ENCODE peak calls at places on chromosomes 2 and 18, in ten cellular contexts. I, E, X, K, V, Y, M, N, U and T are unnamed samples. For H3K27me3, the result is how much of the 10 kb centered on the place peaks cover.

GRCh38 chr2:120749506-120750431 is 14.1 kb downstream of the GLI2 start:
- DNase-seq in E (no peak), K (no peak), N (no peak), M (no peak), Y (peak), U (peak), X (no peak), V (no peak), I (no peak), T (peak)

GRCh38 chr18:69725855-69726508 is 221.7 kb downstream of the CD226 start:
- DNase-seq in V (no peak), N (no peak), Y (no peak), E (no peak), X (no peak), I (no peak), U (no peak), K (no peak), M (no peak), T (no peak)

GRCh38 chr2:97704989-97705388 is 8.4 kb upstream of the ZAP70 start:
- DNase-seq in U (no peak), Y (no peak), E (no peak), M (no peak), N (no peak), K (peak), V (no peak), I (no peak), X (no peak), T (no peak)

GRCh38 chr2:222835142-222835822 is 25.6 kb upstream of the ACSL3 start:
- DNase-seq in V (no peak), Y (no peak), U (no peak), K (no peak), I (peak), E (no peak), M (no peak), X (no peak), N (no peak), T (no peak)

GRCh38 chr2:26619096-26619495 is 22.1 kb downstream of the CIB4 start:
- DNase-seq in V (no peak), K (peak), U (no peak), N (no peak), E (peak), X (no peak), Y (no peak), M (no peak), I (no peak), T (no peak)

GRCh38 chr2:50346586-50347351 is 685.2 kb downstream of the NRXN1 start:
- DNase-seq in M (no peak), V (no peak), N (no peak), K (no peak), Y (no peak), U (no peak), I (no peak), E (no peak), X (no peak), T (no peak)

GRCh38 chr2:219521066-219521880 is 7.0 kb downstream of the ASIC4 start:
- DNase-seq in U (no peak), I (peak), V (no peak), X (no peak), M (no peak), E (no peak), Y (no peak), N (no peak), K (no peak), T (no peak)

GRCh38 chr2:26179446-26179907 is 6.6 kb downstream of the GAREM2 start:
- DNase-seq in V (no peak), U (no peak), K (no peak), I (no peak), E (no peak), X (no peak), Y (no peak), M (no peak), N (no peak), T (no peak)

GRCh38 chr2:152093464-152093863 is 5.4 kb downstream of the CACNB4 start:
- DNase-seq in U (no peak), Y (no peak), V (no peak), X (no peak), K (no peak), E (no peak), I (peak), N (no peak), M (no peak), T (no peak)

GRCh38 chr2:219440388-219441256 is 6.0 kb downstream of the SPEG start:
- DNase-seq in U (no peak), Y (no peak), I (no peak), M (no peak), X (no peak), E (no peak), K (no peak), N (no peak), V (no peak), T (no peak)

GRCh38 chr2:204293884-204294535 is 251.3 kb upstream of the PARD3B start:
- DNase-seq in E (no peak), U (no peak), Y (no peak), M (no peak), N (no peak), I (no peak), X (no peak), K (no peak), V (no peak), T (no peak)

GRCh38 chr18:76545433-76546281 is 50.6 kb upstream of the ZNF516 start:
- DNase-seq in Y (no peak), I (no peak), M (no peak), V (no peak), K (peak), U (no peak), X (no peak), E (no peak), N (no peak), T (no peak)

GRCh38 chr18:73790582-73790981 is 357.1 kb downstream of the FBXO15 start:
- DNase-seq in M (no peak), E (no peak), X (no peak), Y (no peak), U (no peak), N (no peak), K (no peak), I (no peak), V (no peak), T (no peak)

GRCh38 chr2:203586696-203587095 is 51.6 kb upstream of the RAPH1 start:
- DNase-seq in V (no peak), X (no peak), I (no peak), M (no peak), N (no peak), U (no peak), E (no peak), Y (no peak), K (no peak), T (no peak)

GRCh38 chr2:3712424-3712823 is 9.0 kb downstream of the DCDC2C start:
- DNase-seq in K (no peak), I (no peak), X (no peak), V (no peak), E (no peak), U (no peak), N (no peak), M (no peak), Y (no peak), T (no peak)

GRCh38 chr2:100446696-100447095 is 23.6 kb upstream of the NMS start:
- DNase-seq in V (no peak), K (no peak), M (no peak), I (no peak), E (no peak), X (no peak), N (no peak), U (no peak), Y (no peak), T (no peak)

GRCh38 chr2:23375448-23375847 is 9.5 kb upstream of the KLHL29 start:
- DNase-seq in V (no peak), N (no peak), K (no peak), X (no peak), M (no peak), I (no peak), Y (no peak), E (no peak), U (no peak), T (no peak)

GRCh38 chr2:177030391-177031000 is 182.1 kb upstream of the HNRNPA3 start:
- DNase-seq in E (no peak), Y (no peak), X (no peak), M (no peak), N (no peak), K (no peak), U (no peak), V (no peak), I (no peak), T (no peak)

GRCh38 chr2:100606740-100607343 is 44.0 kb downstream of the PDCL3 start:
- DNase-seq in E (no peak), X (no peak), Y (peak), I (peak), V (no peak), N (no peak), U (peak), M (no peak), K (peak), T (no peak)

GRCh38 chr2:126707191-126707590 is 51.2 kb downstream of the GYPC start:
- DNase-seq in U (peak), M (no peak), V (no peak), K (no peak), Y (peak), I (no peak), N (no peak), E (no peak), X (no peak), T (peak)

GRCh38 chr2:99000708-99001107 is 64.7 kb upstream of the CRACDL start:
- DNase-seq in K (no peak), Y (no peak), E (no peak), V (no peak), N (no peak), I (no peak), U (no peak), X (no peak), M (no peak), T (no peak)

GRCh38 chr18:31269508-31270074 is 48.4 kb upstream of the DSG1 start:
- DNase-seq in U (no peak), V (no peak), Y (no peak), M (no peak), N (no peak), K (no peak), X (no peak), E (no peak), I (peak), T (no peak)

GRCh38 chr2:203427061-203427460 is 98.9 kb downstream of the ABI2 start:
- DNase-seq in V (no peak), I (no peak), E (no peak), Y (no peak), M (no peak), X (no peak), K (no peak), N (no peak), U (no peak), T (no peak)

GRCh38 chr2:238162516-238163441 is 4.0 kb downstream of the ERFE start:
- DNase-seq in X (no peak), Y (no peak), V (no peak), I (no peak), E (no peak), M (no peak), U (no peak), N (peak), K (peak), T (no peak)

GRCh38 chr2:32977228-32977758 is 30.5 kb downstream of the LTBP1 start:
- DNase-seq in I (peak), K (no peak), U (peak), X (no peak), V (no peak), E (peak), Y (no peak), N (peak), M (no peak), T (peak)

GRCh38 chr2:136238214-136238551 is 120.2 kb upstream of the CXCR4 start:
- DNase-seq in M (no peak), E (no peak), Y (no peak), I (no peak), K (no peak), V (no peak), U (no peak), X (no peak), N (no peak), T (no peak)

GRCh38 chr2:42116195-42117181 is 52.7 kb upstream of the EML4 start:
- DNase-seq in V (no peak), I (no peak), X (no peak), U (no peak), M (no peak), K (no peak), N (no peak), Y (no peak), E (no peak), T (no peak)

GRCh38 chr2:181724662-181725061 is 44.3 kb upstream of the NEUROD1 start:
- DNase-seq in U (no peak), Y (no peak), M (no peak), X (no peak), I (no peak), V (no peak), E (no peak), N (no peak), K (no peak), T (no peak)

GRCh38 chr2:29920130-29920577 is 1.2 kb downstream of the ALK start:
- DNase-seq in K (peak), N (peak), U (peak), E (no peak), V (no peak), I (peak), Y (peak), X (no peak), M (peak), T (no peak)

GRCh38 chr2:18599509-18600254 is 10.3 kb upstream of the NT5C1B start:
- DNase-seq in E (no peak), V (no peak), Y (no peak), X (no peak), K (no peak), N (no peak), M (no peak), U (no peak), I (no peak), T (no peak)

GRCh38 chr18:62250475-62250874 is 63.4 kb downstream of the RELCH start:
- DNase-seq in Y (no peak), M (no peak), E (no peak), I (no peak), N (no peak), K (no peak), U (no peak), V (no peak), X (no peak), T (no peak)

GRCh38 chr2:196927318-196928225 is 1.1 kb upstream of the PGAP1 start:
- DNase-seq in Y (peak), V (no peak), U (peak), N (no peak), I (peak), E (no peak), M (no peak), X (peak), K (no peak), T (no peak)

GRCh38 chr2:239182981-239183791 is 217.6 kb downstream of the HDAC4 start:
- DNase-seq in U (no peak), N (no peak), X (no peak), M (peak), K (peak), Y (no peak), E (peak), V (no peak), I (no peak), T (no peak)

GRCh38 chr2:56244911-56245530 is 61.2 kb downstream of the CCDC85A start:
- DNase-seq in K (no peak), E (no peak), N (no peak), I (peak), U (no peak), V (no peak), M (peak), X (no peak), Y (no peak), T (no peak)
- TF ChIP-seq CTCF in K (no peak), E (no peak), N (no peak), I (no peak), U (no peak), V (no peak), M (no peak), X (no peak), Y (no peak), T (no peak)

DNA sequence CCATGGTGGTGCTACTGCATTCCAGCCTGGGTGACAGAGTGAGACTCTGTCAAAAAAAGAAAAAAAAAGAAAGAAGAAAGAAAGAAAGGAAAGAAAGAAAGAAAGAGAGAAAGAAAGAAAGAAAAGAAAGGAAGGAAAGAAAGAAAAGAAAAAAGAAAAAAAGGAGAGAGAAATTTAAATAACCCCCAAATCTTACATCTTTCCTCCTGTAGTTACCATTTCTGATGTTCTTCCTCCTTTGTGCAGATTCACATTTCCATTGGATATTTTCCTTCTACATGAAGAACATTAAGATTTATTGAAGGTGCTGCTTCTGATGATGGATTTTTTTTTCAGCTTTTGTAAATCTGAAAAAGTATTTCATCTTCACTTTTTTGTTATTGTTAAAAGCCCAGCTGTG is 97.4 kb upstream of the TGFA start:
- DNase-seq in M (no peak), U (no peak), N (no peak), I (no peak), K (no peak), Y (no peak), V (no peak), E (no peak), X (no peak), T (no peak)
- H3K27me3 ChIP-seq in M (under half), U (under half), N (under half), I (under half), K (under half), Y (under half), V (under half), E (under half), X (under half), T (under half)

GRCh38 chr18:13530879-13531387 is 195.4 kb downstream of the FAM210A start:
- DNase-seq in V (peak), E (peak), K (no peak), Y (no peak), X (no peak), N (peak), M (peak), U (peak), I (peak), T (peak)
- TF ChIP-seq CTCF in V (peak), E (peak), K (peak), Y (no peak), X (peak), N (peak), M (peak), U (peak), I (peak), T (peak)

GRCh38 chr18:7488571-7488970 is 78.5 kb upstream of the PTPRM start:
- DNase-seq in I (peak), Y (no peak), M (no peak), V (no peak), X (no peak), K (no peak), E (no peak), U (no peak), N (no peak), T (no peak)
- H3K27me3 ChIP-seq in I (under half), Y (under half), M (under half), V (under half), X (under half), K (under half), E (under half), U (under half), N (under half), T (under half)

GRCh38 chr18:7307018-7307417 is 76.1 kb downstream of the LRRC30 start:
- DNase-seq in I (no peak), K (no peak), N (no peak), M (no peak), E (no peak), X (no peak), U (no peak), Y (no peak), V (no peak), T (peak)

GRCh38 chr18:7300971-7301553 is 70.2 kb downstream of the LRRC30 start:
- DNase-seq in E (no peak), X (no peak), K (no peak), I (no peak), M (no peak), N (no peak), U (no peak), V (no peak), Y (no peak), T (no peak)

GRCh38 chr18:7305416-7305815 is 74.5 kb downstream of the LRRC30 start:
- DNase-seq in Y (no peak), V (no peak), N (no peak), I (no peak), X (no peak), E (no peak), U (no peak), K (no peak), M (no peak), T (no peak)

GRCh38 chr18:7303306-7303705 is 72.4 kb downstream of the LRRC30 start:
- DNase-seq in Y (no peak), X (no peak), M (no peak), I (no peak), K (no peak), V (no peak), N (no peak), U (no peak), E (no peak), T (no peak)

GRCh38 chr18:7303751-7304370 is 73.0 kb downstream of the LRRC30 start:
- DNase-seq in U (no peak), V (no peak), M (no peak), Y (no peak), E (no peak), I (no peak), N (no peak), K (no peak), X (no peak), T (no peak)
- TF ChIP-seq CTCF in U (no peak), V (no peak), M (no peak), Y (no peak), E (no peak), I (no peak), N (no peak), K (no peak), X (no peak), T (no peak)

GRCh38 chr2:231925303-231926179 is 655 bp downstream of the NPPC start:
- DNase-seq in U (peak), V (peak), N (peak), K (peak), X (peak), M (peak), Y (peak), I (peak), E (peak), T (peak)
- H3K27me3 ChIP-seq in U (half or more), V (under half), N (half or more), K (half or more), X (half or more), M (half or more), Y (under half), I (half or more), E (under half), T (under half)

GRCh38 chr2:142175917-142176316 is 45.1 kb upstream of the LRP1B start:
- DNase-seq in X (no peak), K (no peak), I (peak), E (no peak), V (no peak), N (no peak), Y (no peak), U (no peak), M (no peak), T (no peak)

GRCh38 chr2:142176941-142177340 is 46.1 kb upstream of the LRP1B start:
- DNase-seq in E (no peak), N (no peak), K (no peak), X (no peak), I (no peak), M (no peak), U (no peak), V (no peak), Y (no peak), T (no peak)

GRCh38 chr2:142179686-142180085 is 48.9 kb upstream of the LRP1B start:
- DNase-seq in I (no peak), U (no peak), K (no peak), Y (no peak), X (no peak), M (no peak), E (no peak), N (no peak), V (no peak), T (no peak)

GRCh38 chr2:142178604-142179003 is 47.8 kb upstream of the LRP1B start:
- DNase-seq in N (no peak), U (no peak), X (no peak), Y (no peak), V (no peak), E (no peak), K (no peak), M (no peak), I (no peak), T (no peak)

DNA sequence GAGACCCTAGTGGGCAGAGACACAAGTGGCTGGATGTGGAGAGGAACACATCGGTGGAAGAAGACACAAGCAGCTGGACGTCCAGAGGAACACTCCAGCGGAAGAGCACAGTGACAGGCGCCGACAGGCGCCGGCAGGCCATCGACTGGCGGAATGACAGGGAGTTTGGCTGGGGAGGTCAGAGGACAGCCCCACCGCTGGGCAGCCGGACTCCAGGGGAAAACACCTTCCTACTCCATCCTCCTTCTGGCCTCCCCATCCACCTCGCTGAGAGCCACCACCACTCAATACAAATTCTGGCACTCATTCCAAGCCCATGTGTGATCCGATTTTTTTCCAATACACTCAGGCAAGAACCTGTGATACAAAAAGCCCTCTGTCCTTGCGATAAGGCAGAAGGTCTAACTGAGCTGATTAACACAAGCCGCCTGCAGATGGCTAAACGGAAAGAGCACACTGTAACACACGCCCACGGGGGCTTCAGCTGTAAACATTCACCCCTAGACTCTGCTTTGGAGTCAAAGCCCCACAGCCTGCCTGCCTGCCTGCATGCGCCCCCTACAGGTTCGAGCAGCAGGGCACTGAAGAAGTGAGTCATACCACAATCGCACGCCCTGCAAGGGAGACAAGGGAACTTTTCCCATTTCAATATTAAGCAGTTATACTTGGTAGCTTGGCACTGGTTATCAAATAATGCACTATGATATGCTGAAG is 50.2 kb upstream of the LRP1B start:
- DNase-seq in K (no peak), X (no peak), Y (no peak), U (no peak), E (no peak), M (no peak), I (peak), N (no peak), V (no peak), T (no peak)
- TF ChIP-seq CTCF in K (peak), X (peak), Y (no peak), U (no peak), E (peak), M (no peak), I (peak), N (peak), V (no peak), T (peak)

GRCh38 chr18:10450986-10451385 is 3.4 kb upstream of the APCDD1 start:
- DNase-seq in M (no peak), N (no peak), Y (no peak), E (no peak), V (no peak), K (no peak), I (no peak), U (no peak), X (no peak), T (no peak)
- H3K27me3 ChIP-seq in M (under half), N (under half), Y (under half), E (under half), V (under half), K (under half), I (under half), U (under half), X (under half), T (under half)